ENCODE peak calls at places on chromosomes 7 and 10, in four cellular contexts. A is endodermal cell; Z is CD8-positive, alpha-beta T cell; F is DND-41. D is an unnamed sample.
A peak's percentile ranks its signal among the peaks of the same experiment; 100 is the strongest.

GRCh38 chr7:43700059-43700501 is 29.2 kb downstream of the COA1 start:
- DNase-seq in A (no peak), Z (no peak), F (no peak), D (peak; percentile 90)

GRCh38 chr10:4344544-4344994 is 481.4 kb upstream of the AKR1E2 start:
- DNase-seq in A (peak; percentile 47), Z (no peak), F (no peak), D (peak; percentile 99)

GRCh38 chr10:14608381-14609001 is 166.2 kb downstream of the FAM107B start:
- DNase-seq in A (no peak), Z (no peak), F (no peak), D (no peak)

GRCh38 chr10:103652599-103653281 is 159.2 kb downstream of the NEURL1 start:
- DNase-seq in A (no peak), Z (no peak), F (no peak), D (no peak)

GRCh38 chr10:35495521-35496238 is 109.5 kb upstream of the GJD4 start:
- DNase-seq in A (no peak), Z (no peak), F (no peak), D (peak; percentile 54)

GRCh38 chr7:43612599-43613589 is 30.0 kb downstream of the STK17A start:
- DNase-seq in A (no peak), Z (no peak), F (no peak), D (peak; percentile 64)

GRCh38 chr10:18713077-18713476 is 53.8 kb downstream of the ARL5B start:
- DNase-seq in A (no peak), Z (no peak), F (no peak), D (peak; percentile 85)

GRCh38 chr10:23994459-23995046 is 214.4 kb upstream of the KIAA1217 start:
- DNase-seq in A (peak; percentile 92), Z (no peak), F (peak; percentile 53), D (peak; percentile 71)

GRCh38 chr10:122018951-122019413 is 30.0 kb downstream of the TACC2 start:
- DNase-seq in A (no peak), Z (no peak), F (no peak), D (no peak)

GRCh38 chr7:34281260-34281659 is 375.9 kb downstream of the BMPER start:
- DNase-seq in A (no peak), Z (no peak), F (no peak), D (no peak)

GRCh38 chr7:55199418-55199817 is 165.7 kb upstream of the LANCL2 start:
- DNase-seq in A (no peak), Z (no peak), F (no peak), D (no peak)

GRCh38 chr10:5123886-5124285 is 29.7 kb downstream of the AKR1C3 start:
- DNase-seq in A (no peak), Z (no peak), F (no peak), D (no peak)

GRCh38 chr10:84262190-84262956 is 17.5 kb downstream of the RGR start:
- DNase-seq in A (peak; percentile 22), Z (no peak), F (no peak), D (no peak)

GRCh38 chr10:126277177-126277576 is 111.1 kb downstream of the ADAM12 start:
- DNase-seq in A (no peak), Z (no peak), F (no peak), D (no peak)

GRCh38 chr10:80509403-80510161 is 28.1 kb upstream of the SH2D4B start:
- DNase-seq in A (peak; percentile 79), Z (no peak), F (no peak), D (peak; percentile 82)

GRCh38 chr7:113629244-113629643 is 289.6 kb downstream of the PPP1R3A start:
- DNase-seq in A (no peak), Z (no peak), F (no peak), D (no peak)

GRCh38 chr10:75029874-75030273 is 81.6 kb upstream of the SAMD8 start:
- DNase-seq in A (no peak), Z (no peak), F (no peak), D (no peak)

GRCh38 chr10:10960534-10960933 is 57.1 kb upstream of the CELF2 start:
- DNase-seq in A (no peak), Z (no peak), F (no peak), D (no peak)

GRCh38 chr10:118501637-118502440 is 93.6 kb downstream of the PRLHR start:
- DNase-seq in A (no peak), Z (no peak), F (no peak), D (peak; percentile 49)

GRCh38 chr10:96357038-96357620 is 1.7 kb downstream of the OPALIN start:
- DNase-seq in A (no peak), Z (no peak), F (no peak), D (no peak)

GRCh38 chr10:971613-972012 is 16.6 kb upstream of the GTPBP4 start:
- DNase-seq in A (peak; percentile 35), Z (no peak), F (no peak), D (no peak)

GRCh38 chr7:20350518-20350951 is 19.8 kb downstream of the ITGB8 start:
- DNase-seq in A (no peak), Z (no peak), F (no peak), D (peak; percentile 32)

GRCh38 chr7:116271161-116271979 is 61.0 kb downstream of the TES start:
- DNase-seq in A (no peak), Z (no peak), F (no peak), D (peak; percentile 79)

GRCh38 chr10:132560248-132560731 is 22.7 kb downstream of the INPP5A start:
- DNase-seq in A (no peak), Z (no peak), F (no peak), D (peak; percentile 6)

GRCh38 chr7:104150470-104150869 is 57.3 kb downstream of the ORC5 start:
- DNase-seq in A (no peak), Z (no peak), F (no peak), D (no peak)

GRCh38 chr7:17843041-17843440 is 97.3 kb downstream of the SNX13 start:
- DNase-seq in A (no peak), Z (no peak), F (no peak), D (no peak)

GRCh38 chr10:33201971-33202370 is 132.5 kb downstream of the NRP1 start:
- DNase-seq in A (no peak), Z (no peak), F (no peak), D (no peak)

GRCh38 chr7:3722396-3722846 is 421.4 kb downstream of the SDK1 start:
- DNase-seq in A (peak; percentile 93), Z (no peak), F (no peak), D (no peak)

GRCh38 chr10:52755297-52756062 is 17.1 kb downstream of the MBL2 start:
- DNase-seq in A (no peak), Z (no peak), F (no peak), D (peak; percentile 87)

GRCh38 chr7:91918356-91918755 is 22.3 kb upstream of the AKAP9 start:
- DNase-seq in A (no peak), Z (no peak), F (no peak), D (no peak)

GRCh38 chr7:82566752-82567151 is 123.2 kb upstream of the CACNA2D1 start:
- DNase-seq in A (no peak), Z (no peak), F (no peak), D (peak; percentile 42)

GRCh38 chr7:16189026-16189715 is 232.2 kb downstream of the CRPPA start:
- DNase-seq in A (no peak), Z (no peak), F (no peak), D (peak; percentile 93)

GRCh38 chr10:105585753-105586152 is 944.7 kb downstream of the SORCS3 start:
- DNase-seq in A (no peak), Z (no peak), F (no peak), D (no peak)

GRCh38 chr10:124049484-124049883 is 43.9 kb downstream of the CHST15 start:
- DNase-seq in A (no peak), Z (no peak), F (no peak), D (peak; percentile 24)

GRCh38 chr10:124020871-124021823 is 72.3 kb downstream of the CHST15 start:
- DNase-seq in A (peak; percentile 67), Z (no peak), F (peak; percentile 58), D (no peak)

GRCh38 chr7:22325671-22326070 is 31.3 kb downstream of the RAPGEF5 start:
- DNase-seq in A (no peak), Z (no peak), F (no peak), D (no peak)

GRCh38 chr7:34869016-34869415 is 168.3 kb downstream of the DPY19L1 start:
- DNase-seq in A (no peak), Z (no peak), F (no peak), D (no peak)

GRCh38 chr7:99201027-99201426 is 6.9 kb downstream of the KPNA7 start:
- DNase-seq in A (no peak), Z (no peak), F (no peak), D (peak; percentile 53)

GRCh38 chr10:69731698-69732097 is 70.0 kb upstream of the COL13A1 start:
- DNase-seq in A (no peak), Z (no peak), F (no peak), D (no peak)
- H3K4me1 ChIP-seq in A (peaks cover 17% of the 10 kb centered on the region), Z (peaks cover 6% of the 10 kb centered on the region), F (peaks cover 13% of the 10 kb centered on the region), D (peaks cover 20% of the 10 kb centered on the region)

DNA sequence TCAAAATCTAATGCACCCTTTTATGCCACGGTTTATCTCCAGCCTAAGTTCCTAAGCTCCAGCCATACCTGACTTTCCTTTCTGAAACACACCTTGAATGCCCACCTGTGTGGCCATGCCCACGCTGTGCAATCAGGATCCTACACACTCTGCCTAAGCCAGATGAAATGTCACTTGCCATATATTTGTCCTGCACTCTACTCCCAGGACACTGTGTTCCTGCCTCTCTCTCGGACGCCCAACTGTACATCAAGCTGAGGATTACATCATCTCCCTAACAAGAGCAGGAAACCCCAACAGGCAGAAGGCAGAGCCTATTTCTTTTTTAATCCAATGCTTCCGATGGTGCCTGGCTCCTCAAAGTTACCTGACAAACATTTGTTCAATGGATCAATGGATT is 214.6 kb downstream of the SFMBT2 start:
- DNase-seq in A (no peak), Z (no peak), F (no peak), D (no peak)
- H3K4me3 ChIP-seq in A (no peak overlapping the region), Z (no peak overlapping the region), F (no peak overlapping the region), D (no peak overlapping the region)

GRCh38 chr10:26738354-26738753 is 40.9 kb downstream of the PDSS1 start:
- DNase-seq in A (no peak), Z (no peak), F (no peak), D (no peak)

GRCh38 chr10:26733750-26734568 is 36.5 kb downstream of the PDSS1 start:
- DNase-seq in A (no peak), Z (no peak), F (no peak), D (no peak)

GRCh38 chr10:26737730-26738129 is 40.2 kb downstream of the PDSS1 start:
- DNase-seq in A (no peak), Z (no peak), F (no peak), D (no peak)

GRCh38 chr10:26739087-26739631 is 41.7 kb downstream of the PDSS1 start:
- DNase-seq in A (no peak), Z (no peak), F (no peak), D (no peak)

DNA sequence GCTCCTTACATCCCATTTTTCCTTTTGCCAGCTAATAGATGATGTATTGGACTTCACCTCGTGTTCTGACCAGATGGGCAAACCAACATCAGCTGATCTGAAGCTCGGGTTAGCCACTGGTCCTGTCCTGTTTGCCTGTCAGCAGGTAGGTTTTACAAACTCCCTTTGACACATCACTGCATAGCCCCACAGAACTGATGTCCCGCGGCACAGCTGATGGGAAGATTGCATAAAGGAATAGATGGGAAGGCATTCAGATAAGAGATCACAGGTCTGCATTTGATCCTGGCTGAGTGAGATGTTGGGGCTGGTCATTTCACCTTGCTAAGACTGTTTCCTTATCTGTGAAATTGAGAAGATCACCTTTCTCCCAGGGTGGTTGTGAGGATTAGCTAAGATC is 37.9 kb downstream of the PDSS1 start:
- DNase-seq in A (peak; percentile 58), Z (no peak), F (no peak), D (no peak)
- H3K4me1 ChIP-seq in A (peaks cover 14% of the 10 kb centered on the region), Z (no peaks in the 10 kb centered on the region), F (no peaks in the 10 kb centered on the region), D (peaks cover 12% of the 10 kb centered on the region)

DNA sequence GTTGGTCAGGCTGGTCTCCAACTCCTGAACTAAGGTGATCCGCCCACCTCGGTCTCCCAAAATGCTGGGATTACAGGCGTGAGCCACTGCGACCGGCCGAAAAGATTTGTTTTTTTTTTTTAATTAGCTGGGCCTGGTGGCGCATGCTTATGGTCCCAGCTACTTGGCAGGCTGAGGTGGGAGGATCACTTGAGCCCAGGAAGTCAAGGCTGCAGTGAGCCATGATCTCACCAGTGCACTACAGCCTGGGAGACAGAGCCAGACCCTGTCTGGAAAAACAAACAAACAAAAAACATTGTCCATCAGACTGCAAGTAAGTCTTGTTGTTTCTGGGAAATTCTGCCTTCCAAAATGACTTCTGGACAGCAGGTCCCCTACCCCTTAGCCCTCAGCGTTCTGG is 16.3 kb upstream of the ZNF212 start:
- DNase-seq in A (no peak), Z (no peak), F (no peak), D (no peak)
- H3K4me3 ChIP-seq in A (no peak overlapping the region), Z (no peak overlapping the region), F (no peak overlapping the region), D (no peak overlapping the region)

D was measured in adipocyte.